ENCODE peak calls at places on chromosomes 1 and 21, in eight cellular contexts. X, K, G, Q, T, S, N and D are unnamed samples.

GRCh38 chr1:180173952-180174351 is 19.3 kb downstream of the QSOX1 start:
- DNase-seq in X (peak; percentile 47), K (no peak), G (no peak), Q (no peak), T (no peak), S (no peak), N (no peak), D (no peak)

GRCh38 chr1:204356997-204357396 is 2.7 kb downstream of the PLEKHA6 start:
- DNase-seq in X (peak; percentile 26), K (no peak), G (no peak), Q (no peak), T (no peak), S (no peak), N (no peak), D (no peak)

GRCh38 chr1:161768986-161769672 is 3.0 kb downstream of the ATF6 start:
- DNase-seq in X (no peak), K (no peak), G (no peak), Q (no peak), T (no peak), S (no peak), N (no peak), D (no peak)

GRCh38 chr1:20654104-20654690 is 7.0 kb downstream of the DDOST start:
- DNase-seq in X (no peak), K (no peak), G (no peak), Q (no peak), T (no peak), S (no peak), N (no peak), D (no peak)

GRCh38 chr1:245671966-245672767 is 517.4 kb downstream of the KIF26B start:
- DNase-seq in X (no peak), K (no peak), G (no peak), Q (no peak), T (no peak), S (no peak), N (no peak), D (no peak)

GRCh38 chr1:23470282-23471070 is 13.5 kb downstream of the ASAP3 start:
- DNase-seq in X (peak; percentile 49), K (no peak), G (no peak), Q (no peak), T (no peak), S (no peak), N (no peak), D (no peak)

GRCh38 chr1:79193211-79194079 is 186.9 kb upstream of the ADGRL4 start:
- DNase-seq in X (peak; percentile 74), K (no peak), G (peak; percentile 0), Q (peak; percentile 34), T (peak; percentile 41), S (no peak), N (peak; percentile 19), D (no peak)

GRCh38 chr1:221292652-221293051 is 413.4 kb downstream of the HLX start:
- DNase-seq in X (no peak), K (no peak), G (no peak), Q (no peak), T (no peak), S (no peak), N (peak; percentile 9), D (no peak)

GRCh38 chr21:45154511-45155508 is 80.4 kb downstream of the ADARB1 start:
- DNase-seq in X (peak; percentile 87), K (peak; percentile 87), G (no peak), Q (no peak), T (no peak), S (no peak), N (peak; percentile 29), D (peak; percentile 22)

GRCh38 chr1:229855999-229856650 is 210.9 kb upstream of the GALNT2 start:
- DNase-seq in X (no peak), K (peak; percentile 28), G (no peak), Q (no peak), T (peak; percentile 57), S (no peak), N (no peak), D (no peak)

DNA sequence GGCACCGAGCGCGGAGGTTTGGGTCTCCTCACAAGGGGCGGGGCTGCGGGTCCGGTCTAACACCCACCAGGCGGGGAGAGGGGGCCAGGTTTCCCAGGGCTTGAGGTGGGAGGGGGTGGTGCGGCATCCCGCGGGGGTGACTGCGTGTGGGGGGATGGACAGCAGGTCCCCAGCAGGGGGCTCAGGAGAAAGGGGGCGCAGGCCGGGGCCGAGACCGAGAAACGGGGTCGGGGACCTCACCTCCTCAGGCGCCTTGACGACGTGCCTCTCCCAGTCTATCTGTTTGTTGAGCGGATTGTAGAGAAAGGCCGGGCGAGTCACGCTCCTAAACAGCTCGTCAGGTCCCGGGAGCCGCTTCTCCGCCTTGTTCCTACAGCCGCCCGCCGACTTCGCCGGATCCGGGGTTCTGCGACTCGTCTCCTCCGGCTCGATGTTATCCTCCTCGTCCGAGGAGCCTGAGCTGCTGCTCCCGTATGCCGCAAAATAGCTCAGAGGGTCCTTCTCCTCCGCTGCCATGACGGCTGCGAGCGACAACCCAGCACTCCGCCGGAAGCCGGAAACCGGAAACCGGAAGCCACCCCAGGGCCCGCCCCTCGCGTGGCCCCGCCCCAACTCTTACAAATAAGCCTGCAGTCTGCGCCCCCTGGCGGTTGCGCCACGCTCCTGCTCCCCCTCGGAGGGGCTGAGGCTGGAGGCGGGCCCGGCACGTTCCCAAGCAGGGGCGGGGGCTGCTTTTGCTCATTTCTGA is at the start of gene C1orf52:
- DNase-seq in X (peak; percentile 90), K (peak; percentile 95), G (peak; percentile 56), Q (peak; percentile 84), T (no peak), S (peak; percentile 78), N (peak; percentile 88), D (peak; percentile 91)
- TF ChIP-seq RAD21 in X (peak; percentile 58), K (peak; percentile 58), G (peak; percentile 42), Q (peak; percentile 76), T (peak; percentile 62), S (peak; percentile 71), N (peak; percentile 71), D (peak; percentile 88)

GRCh38 chr21:15058718-15059316 is 6.0 kb downstream of the NRIP1 start:
- DNase-seq in X (peak; percentile 68), K (no peak), G (peak; percentile 5), Q (peak; percentile 32), T (no peak), S (no peak), N (no peak), D (peak; percentile 25)
- TF ChIP-seq RAD21 in X (no peak), K (no peak), G (no peak), Q (no peak), T (no peak), S (no peak), N (no peak), D (no peak)

DNA sequence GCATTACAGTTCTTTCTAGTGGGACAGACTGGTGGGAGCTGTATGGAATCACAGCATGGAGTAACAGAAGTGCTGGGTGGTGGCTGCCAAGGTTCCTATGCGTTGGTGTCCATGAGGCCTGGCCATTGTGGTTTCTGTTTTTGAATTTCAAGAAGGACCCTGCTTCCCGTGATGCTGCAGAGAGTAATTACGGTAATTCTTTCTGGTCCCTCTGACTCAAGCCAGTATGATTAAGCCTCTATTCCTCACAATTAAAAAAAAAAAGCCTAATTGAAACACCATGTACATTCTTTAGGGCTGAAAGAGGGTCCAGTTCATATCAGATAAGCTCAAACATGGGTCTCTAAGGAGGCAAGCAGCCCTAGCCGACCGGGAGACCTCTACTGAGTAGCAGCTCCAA is 10.5 kb upstream of the C1orf21 start:
- DNase-seq in X (no peak), K (no peak), G (no peak), Q (no peak), T (no peak), S (no peak), N (no peak), D (no peak)
- TF ChIP-seq RAD21 in X (no peak), K (no peak), G (no peak), Q (no peak), T (no peak), S (no peak), N (no peak), D (no peak)

GRCh38 chr1:65077369-65077768 is 70.6 kb upstream of the AK4 start:
- DNase-seq in X (no peak), K (no peak), G (no peak), Q (no peak), T (no peak), S (no peak), N (no peak), D (no peak)

GRCh38 chr1:65079941-65080340 is 68.1 kb upstream of the AK4 start:
- DNase-seq in X (peak; percentile 50), K (no peak), G (no peak), Q (no peak), T (no peak), S (no peak), N (no peak), D (no peak)

GRCh38 chr1:65072845-65073244 is 75.2 kb upstream of the AK4 start:
- DNase-seq in X (no peak), K (no peak), G (no peak), Q (no peak), T (no peak), S (no peak), N (no peak), D (no peak)

DNA sequence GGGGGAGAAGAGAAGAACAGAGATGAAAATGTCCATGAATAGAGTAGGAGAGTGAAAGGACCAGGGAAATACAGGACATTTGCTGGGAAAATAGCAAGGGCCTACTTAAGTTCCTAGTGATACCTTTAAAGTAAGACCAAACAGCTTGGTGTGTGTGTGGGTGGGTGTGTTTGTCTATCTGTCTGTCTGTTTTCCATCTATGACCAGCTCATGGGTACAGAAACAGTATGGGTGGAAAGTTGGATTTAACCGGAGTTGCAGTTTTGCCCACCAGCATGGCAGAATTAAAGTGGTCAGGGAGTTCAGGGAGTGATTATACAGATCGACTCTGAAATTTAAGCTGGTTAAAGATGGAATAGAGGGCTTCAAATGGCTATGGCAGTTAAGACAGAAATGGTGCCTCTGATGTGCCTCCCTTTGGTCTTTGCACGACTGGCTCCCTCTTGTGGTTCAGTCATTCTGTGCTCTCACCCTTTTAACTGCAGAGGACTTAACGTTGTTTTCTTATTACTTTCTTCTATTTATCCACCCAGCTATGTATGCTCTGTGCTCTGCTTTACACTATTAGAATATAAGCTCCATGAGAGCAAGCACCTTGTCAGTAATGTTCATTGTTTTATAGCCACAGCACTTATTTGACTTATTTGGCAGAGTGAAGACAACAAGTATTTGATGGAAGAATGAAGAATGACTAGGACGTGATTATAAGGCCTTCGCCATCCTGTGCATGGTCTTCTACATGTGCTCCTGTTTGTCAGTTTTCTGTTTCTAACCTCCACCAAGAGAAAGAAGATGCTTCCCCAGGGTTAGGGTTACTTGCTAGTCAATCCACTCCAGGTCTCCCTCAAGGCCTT is 72.7 kb upstream of the AK4 start:
- DNase-seq in X (peak; percentile 67), K (peak; percentile 62), G (peak; percentile 34), Q (peak; percentile 59), T (no peak), S (peak; percentile 57), N (no peak), D (peak; percentile 81)
- TF ChIP-seq RAD21 in X (peak; percentile 68), K (peak; percentile 76), G (peak; percentile 69), Q (peak; percentile 78), T (peak; percentile 67), S (no peak), N (peak; percentile 83), D (peak; percentile 84)

DNA sequence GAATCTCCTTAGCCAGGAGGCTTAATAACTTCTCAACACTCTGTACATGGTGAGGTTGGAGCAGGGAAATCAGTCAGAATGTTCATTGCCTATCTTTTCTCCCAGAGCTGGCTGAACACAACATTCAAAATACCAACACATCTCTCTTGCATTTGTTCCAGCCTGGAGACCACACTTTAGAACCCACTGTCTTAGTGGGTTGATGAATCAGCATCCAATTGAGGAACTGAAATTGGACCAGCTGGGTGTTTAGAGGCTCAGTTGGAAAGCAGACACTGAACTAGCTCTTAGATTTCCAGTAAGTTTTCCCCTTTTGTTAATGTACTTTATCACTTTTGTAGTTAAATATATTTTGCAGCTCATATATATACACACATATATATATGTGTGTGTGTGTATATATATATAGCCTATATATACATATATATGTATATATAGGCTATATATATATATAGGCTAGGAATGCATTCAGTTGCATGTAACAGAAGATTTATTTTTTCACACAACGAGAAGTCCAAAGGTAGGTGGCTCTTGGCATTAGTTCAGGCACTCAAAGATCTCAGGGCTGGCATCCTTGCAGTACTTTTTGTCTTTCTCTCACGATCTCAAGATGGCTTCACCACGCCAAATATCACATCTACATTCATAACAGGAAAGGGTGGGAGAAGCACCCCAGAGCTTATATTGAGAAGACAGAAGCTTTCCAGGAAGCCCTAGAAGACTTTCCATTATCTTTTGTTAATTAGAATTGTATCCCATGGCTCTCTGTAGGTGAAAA is 35.0 kb upstream of the HUNK start:
- DNase-seq in X (no peak), K (no peak), G (no peak), Q (no peak), T (no peak), S (no peak), N (no peak), D (no peak)
- TF ChIP-seq RAD21 in X (no peak), K (no peak), G (no peak), Q (no peak), T (no peak), S (no peak), N (no peak), D (no peak)